ENCODE peak calls at places on chromosomes 16 and 17, in ten cellular contexts. K is GDM1; V is activated naive CD4-positive, alpha-beta T cell treated with Interleukin-2 at 50 U/mL for 16 hours; A is stimulated activated CD4-positive, alpha-beta T cell treated with anti-CD3 and anti-CD28 coated beads, Interleukin-12 subunit alpha, Interleukin-12 subunit beta, amount 100 ng/mL, for 4 hours; B is GM12891; Y is AG09319; U is CD8-positive, alpha-beta T cell; Q is CD4-positive, CD25-positive, alpha-beta regulatory T cell; O is WERI-Rb-1; L is tibial artery. E is an unnamed sample.

GRCh38 chr16:11553371-11553770 is 33.3 kb downstream of the LITAF start:
- DNase-seq in K (no peak), V (no peak), A (no peak), B (no peak), Y (no peak), U (no peak), Q (no peak), O (no peak), L (no peak), E (no peak)

GRCh38 chr17:9908649-9909042 is 3.6 kb upstream of the RCVRN start:
- DNase-seq in K (no peak), V (no peak), A (no peak), B (no peak), Y (no peak), U (no peak), Q (no peak), O (no peak), L (no peak), E (no peak)

GRCh38 chr17:6110592-6110991 is 40.4 kb downstream of the WSCD1 start:
- DNase-seq in K (no peak), V (no peak), A (no peak), B (no peak), Y (no peak), U (no peak), Q (no peak), O (no peak), L (no peak), E (no peak)

GRCh38 chr17:30532871-30533270 is 55.7 kb downstream of the GOSR1 start:
- DNase-seq in K (no peak), V (no peak), A (no peak), B (no peak), Y (no peak), U (no peak), Q (no peak), O (no peak), L (no peak), E (no peak)

GRCh38 chr17:285751-286422 is 66.7 kb downstream of the RPH3AL start:
- DNase-seq in K (no peak), V (no peak), A (no peak), B (no peak), Y (no peak), U (no peak), Q (no peak), O (no peak), L (no peak), E (no peak)

GRCh38 chr17:68019336-68019674 is 16.2 kb upstream of the KPNA2 start:
- DNase-seq in K (no peak), V (no peak), A (no peak), B (no peak), Y (no peak), U (no peak), Q (no peak), O (no peak), L (no peak), E (no peak)

GRCh38 chr17:49193513-49194296 is 16.7 kb downstream of the GNGT2 start:
- DNase-seq in K (peak), V (no peak), A (no peak), B (no peak), Y (peak), U (peak), Q (peak), O (peak), L (peak), E (peak)

GRCh38 chr17:47982091-47982617 is 11.2 kb downstream of the CDK5RAP3 start:
- DNase-seq in K (no peak), V (no peak), A (no peak), B (no peak), Y (no peak), U (no peak), Q (no peak), O (no peak), L (no peak), E (no peak)

GRCh38 chr17:66750756-66751543 is 84.0 kb upstream of the CACNG5 start:
- DNase-seq in K (no peak), V (no peak), A (no peak), B (no peak), Y (no peak), U (no peak), Q (no peak), O (peak), L (no peak), E (no peak)

GRCh38 chr17:8223356-8224063 is 13.1 kb upstream of the AURKB start:
- DNase-seq in K (peak), V (peak), A (peak), B (no peak), Y (no peak), U (peak), Q (peak), O (peak), L (peak), E (no peak)